ENCODE peak calls at places on chromosomes 12 and 14, in six cellular contexts. P, G, H, Q, E and B are unnamed samples.

GRCh38 chr14:29240046-29240445 is 473.5 kb downstream of the FOXG1 start:
- DNase-seq in P (no peak), G (no peak), H (no peak), Q (no peak), E (no peak), B (no peak)

GRCh38 chr12:65123435-65124063 is 2.4 kb upstream of the WIF1 start:
- DNase-seq in P (peak), G (no peak), H (no peak), Q (no peak), E (no peak), B (no peak)

GRCh38 chr12:108253540-108253939 is 85.6 kb downstream of the CMKLR1 start:
- DNase-seq in P (no peak), G (no peak), H (no peak), Q (no peak), E (no peak), B (no peak)

GRCh38 chr12:4293299-4293941 is 19.9 kb downstream of the CCND2 start:
- DNase-seq in P (no peak), G (peak), H (no peak), Q (no peak), E (no peak), B (no peak)

GRCh38 chr12:22458301-22458917 is 85.9 kb downstream of the C2CD5 start:
- DNase-seq in P (no peak), G (no peak), H (no peak), Q (no peak), E (no peak), B (no peak)

GRCh38 chr12:109098671-109099070 is 1.3 kb downstream of the UNG start:
- DNase-seq in P (no peak), G (no peak), H (no peak), Q (no peak), E (no peak), B (no peak)

GRCh38 chr14:65940056-65940735 is 527.7 kb downstream of the FUT8 start:
- DNase-seq in P (peak), G (no peak), H (peak), Q (no peak), E (no peak), B (no peak)

GRCh38 chr12:95608252-95609033 is 57.2 kb upstream of the USP44 start:
- DNase-seq in P (no peak), G (no peak), H (no peak), Q (no peak), E (no peak), B (no peak)

GRCh38 chr12:47903927-47904646 is 707 bp downstream of the VDR start:
- DNase-seq in P (peak), G (peak), H (no peak), Q (no peak), E (peak), B (no peak)

GRCh38 chr12:44488180-44488579 is 387.9 kb downstream of the NELL2 start:
- DNase-seq in P (no peak), G (no peak), H (no peak), Q (no peak), E (no peak), B (no peak)

GRCh38 chr14:104421892-104422291 is 157.7 kb upstream of the C14orf180 start:
- DNase-seq in P (no peak), G (no peak), H (no peak), Q (no peak), E (peak), B (no peak)

GRCh38 chr14:21039059-21039422 is 3.1 kb upstream of the RNASE7 start:
- DNase-seq in P (no peak), G (no peak), H (no peak), Q (no peak), E (no peak), B (no peak)

GRCh38 chr12:79690156-79690605 is 583 bp downstream of the PAWR start:
- DNase-seq in P (no peak), G (peak), H (peak), Q (no peak), E (no peak), B (peak)

GRCh38 chr14:102417646-102418045 is 54.9 kb downstream of the TECPR2 start:
- DNase-seq in P (no peak), G (no peak), H (no peak), Q (no peak), E (no peak), B (no peak)

GRCh38 chr12:127629066-127629820 is 637.7 kb upstream of the TMEM132C start:
- DNase-seq in P (no peak), G (no peak), H (no peak), Q (no peak), E (no peak), B (no peak)

GRCh38 chr12:122310636-122311035 is 44.3 kb upstream of the VPS33A start:
- DNase-seq in P (no peak), G (no peak), H (no peak), Q (no peak), E (no peak), B (no peak)

GRCh38 chr12:48078901-48079300 is 27.0 kb downstream of the SENP1 start:
- DNase-seq in P (no peak), G (no peak), H (no peak), Q (no peak), E (no peak), B (no peak)

GRCh38 chr12:54306925-54307731 is 6.3 kb upstream of the NFE2 start:
- DNase-seq in P (no peak), G (no peak), H (no peak), Q (no peak), E (peak), B (no peak)

GRCh38 chr12:6016756-6017155 is 71.7 kb upstream of the ANO2 start:
- DNase-seq in P (no peak), G (no peak), H (no peak), Q (no peak), E (no peak), B (no peak)

GRCh38 chr12:14785568-14785967 is 17.7 kb downstream of the WBP11 start:
- DNase-seq in P (no peak), G (no peak), H (no peak), Q (no peak), E (no peak), B (no peak)

GRCh38 chr12:53255993-53256392 is 12.1 kb upstream of the ESPL1 start:
- DNase-seq in P (no peak), G (no peak), H (no peak), Q (no peak), E (no peak), B (no peak)

GRCh38 chr14:74414793-74415437 is 11.1 kb downstream of the SYNDIG1L start:
- DNase-seq in P (no peak), G (no peak), H (no peak), Q (no peak), E (no peak), B (no peak)

GRCh38 chr14:68866991-68867533 is 74.2 kb upstream of the ZFP36L1 start:
- DNase-seq in P (no peak), G (no peak), H (no peak), Q (no peak), E (no peak), B (no peak)

GRCh38 chr12:47881041-47881440 is 23.8 kb downstream of the VDR start:
- DNase-seq in P (no peak), G (no peak), H (no peak), Q (no peak), E (no peak), B (no peak)

GRCh38 chr12:20740972-20741371 is 45.8 kb downstream of the SLCO1C1 start:
- DNase-seq in P (no peak), G (no peak), H (no peak), Q (no peak), E (no peak), B (no peak)

GRCh38 chr12:88472775-88473174 is 107.5 kb downstream of the KITLG start:
- DNase-seq in P (no peak), G (no peak), H (no peak), Q (no peak), E (no peak), B (no peak)

GRCh38 chr14:74945852-74946658 is 9.3 kb downstream of the PGF start:
- DNase-seq in P (peak), G (peak), H (peak), Q (peak), E (peak), B (peak)

GRCh38 chr14:47917344-47917954 is 242.0 kb upstream of the MDGA2 start:
- DNase-seq in P (no peak), G (no peak), H (peak), Q (no peak), E (no peak), B (no peak)

GRCh38 chr14:36647827-36648753 is 13.6 kb upstream of the PAX9 start:
- DNase-seq in P (peak), G (no peak), H (peak), Q (no peak), E (no peak), B (no peak)

GRCh38 chr12:93894391-93895095 is 217.4 kb downstream of the CRADD start:
- DNase-seq in P (no peak), G (no peak), H (no peak), Q (no peak), E (peak), B (no peak)

GRCh38 chr14:105019861-105020814 is 745 bp downstream of the CDCA4 start:
- DNase-seq in P (peak), G (peak), H (peak), Q (no peak), E (peak), B (no peak)

GRCh38 chr14:24903337-24903736 is 146.6 kb downstream of the STXBP6 start:
- DNase-seq in P (no peak), G (no peak), H (no peak), Q (no peak), E (no peak), B (no peak)

GRCh38 chr14:73613046-73613383 is 698 bp downstream of the ACOT6 start:
- DNase-seq in P (no peak), G (no peak), H (no peak), Q (no peak), E (no peak), B (no peak)

GRCh38 chr14:65434216-65434850 is 21.8 kb downstream of the FUT8 start:
- DNase-seq in P (no peak), G (no peak), H (no peak), Q (no peak), E (no peak), B (no peak)

GRCh38 chr14:94031161-94031875 is 5.2 kb downstream of the OTUB2 start:
- DNase-seq in P (no peak), G (no peak), H (no peak), Q (no peak), E (no peak), B (no peak)